ENCODE peak calls at places on chromosomes 1 and 21, in four cellular contexts. One of them, this sample, is unnamed.

GRCh38 chr1:210711825-210712224 is 383.1 kb downstream of the HHAT start:
- DNase-seq in K562: no peak
- DNase-seq in WTC11: peak
- DNase-seq in SK-N-SH: no peak
- DNase-seq in this sample: no peak

GRCh38 chr1:95118019-95118499 is 904 bp downstream of the TLCD4 start:
- DNase-seq in K562: no peak
- DNase-seq in WTC11: no peak
- DNase-seq in SK-N-SH: no peak
- DNase-seq in this sample: no peak

GRCh38 chr1:243375596-243375995 is 119.8 kb downstream of the SDCCAG8 start:
- DNase-seq in K562: no peak
- DNase-seq in WTC11: no peak
- DNase-seq in SK-N-SH: no peak
- DNase-seq in this sample: no peak

GRCh38 chr21:34202553-34203332 is 129.4 kb downstream of the MRPS6 start:
- DNase-seq in K562: no peak
- DNase-seq in WTC11: peak
- DNase-seq in SK-N-SH: peak
- DNase-seq in this sample: no peak

GRCh38 chr1:6513296-6513928 is 21.9 kb upstream of the PLEKHG5 start:
- DNase-seq in K562: no peak
- DNase-seq in WTC11: no peak
- DNase-seq in SK-N-SH: no peak
- DNase-seq in this sample: no peak

GRCh38 chr1:6580588-6581270 is 935 bp downstream of the ZBTB48 start:
- DNase-seq in K562: peak
- DNase-seq in WTC11: no peak
- DNase-seq in SK-N-SH: peak
- DNase-seq in this sample: no peak

GRCh38 chr1:110896090-110896489 is 23.1 kb downstream of the CD53 start:
- DNase-seq in K562: no peak
- DNase-seq in WTC11: no peak
- DNase-seq in SK-N-SH: no peak
- DNase-seq in this sample: no peak

GRCh38 chr1:79323240-79324025 is 316.9 kb upstream of the ADGRL4 start:
- DNase-seq in K562: no peak
- DNase-seq in WTC11: no peak
- DNase-seq in SK-N-SH: no peak
- DNase-seq in this sample: no peak

GRCh38 chr1:81781749-81782148 is 19.0 kb upstream of the ADGRL2 start:
- DNase-seq in K562: no peak
- DNase-seq in WTC11: no peak
- DNase-seq in SK-N-SH: no peak
- DNase-seq in this sample: no peak

DNA sequence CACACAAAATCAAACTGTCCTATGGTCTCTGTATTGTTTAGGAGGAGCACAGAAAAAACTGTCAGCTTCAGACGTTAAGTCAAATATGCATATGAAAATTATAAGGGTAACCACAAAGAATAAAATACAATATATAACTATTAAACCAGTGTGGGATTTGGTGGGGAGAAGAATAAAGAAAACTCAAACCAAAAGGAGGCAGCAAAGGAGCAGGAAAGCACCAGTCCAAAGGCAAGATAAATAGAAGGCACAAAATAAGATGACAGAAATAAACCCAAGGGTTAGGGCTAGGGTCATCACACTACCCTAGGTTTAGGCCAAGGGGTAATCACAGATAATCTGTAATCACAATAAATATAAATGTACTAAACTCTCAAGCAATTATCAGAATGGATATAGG is 32.8 kb downstream of the DLGAP3 start:
- DNase-seq in K562: no peak
- DNase-seq in WTC11: no peak
- DNase-seq in SK-N-SH: no peak
- DNase-seq in this sample: no peak
- TF ChIP-seq FOXJ3 in K562: no peak
- TF ChIP-seq FOXJ3 in WTC11: no peak
- TF ChIP-seq FOXJ3 in SK-N-SH: no peak
- TF ChIP-seq FOXJ3 in this sample: no peak

GRCh38 chr1:214377886-214378285 is 96.9 kb downstream of the SMYD2 start:
- DNase-seq in K562: no peak
- DNase-seq in WTC11: no peak
- DNase-seq in SK-N-SH: no peak
- DNase-seq in this sample: no peak
- TF ChIP-seq FOXJ3 in K562: no peak
- TF ChIP-seq FOXJ3 in WTC11: no peak
- TF ChIP-seq FOXJ3 in SK-N-SH: no peak
- TF ChIP-seq FOXJ3 in this sample: no peak

DNA sequence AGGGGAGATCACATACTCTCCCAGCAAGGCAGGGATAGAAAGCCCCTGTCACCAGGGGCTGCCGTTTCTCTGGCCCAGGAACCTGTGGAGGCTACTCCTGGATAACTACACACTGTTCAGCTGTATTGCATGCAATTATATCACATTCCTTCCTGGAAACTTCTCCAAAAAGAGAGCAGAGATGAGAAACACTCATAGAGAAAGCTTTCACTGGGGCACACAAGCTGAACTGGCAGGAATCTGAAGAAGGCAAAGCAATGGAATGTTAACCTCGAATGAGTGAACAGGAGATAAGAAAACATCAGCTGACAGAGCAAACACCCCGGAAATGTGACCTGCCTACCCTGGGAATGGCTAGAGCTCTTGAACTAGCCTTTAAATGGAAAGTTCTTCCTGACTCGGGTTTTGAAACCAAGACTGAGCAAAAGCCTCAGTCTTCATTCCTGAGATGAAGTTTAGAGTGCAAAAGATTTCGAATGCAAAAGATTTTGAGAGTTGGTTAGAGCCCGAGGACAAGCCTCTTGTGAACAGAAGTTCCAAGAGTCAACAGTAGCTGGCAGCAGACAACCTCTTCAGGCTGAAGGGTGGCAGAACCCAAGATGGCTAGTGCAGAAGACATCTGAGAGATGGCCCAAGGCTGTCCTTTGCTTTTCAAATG is 32.3 kb downstream of the CCN1 start:
- DNase-seq in K562: peak
- DNase-seq in WTC11: no peak
- DNase-seq in SK-N-SH: no peak
- DNase-seq in this sample: peak
- TF ChIP-seq FOXJ3 in K562: no peak
- TF ChIP-seq FOXJ3 in WTC11: no peak
- TF ChIP-seq FOXJ3 in SK-N-SH: no peak
- TF ChIP-seq FOXJ3 in this sample: no peak

GRCh38 chr1:245748246-245748645 is 593.5 kb downstream of the KIF26B start:
- DNase-seq in K562: no peak
- DNase-seq in WTC11: no peak
- DNase-seq in SK-N-SH: no peak
- DNase-seq in this sample: no peak

DNA sequence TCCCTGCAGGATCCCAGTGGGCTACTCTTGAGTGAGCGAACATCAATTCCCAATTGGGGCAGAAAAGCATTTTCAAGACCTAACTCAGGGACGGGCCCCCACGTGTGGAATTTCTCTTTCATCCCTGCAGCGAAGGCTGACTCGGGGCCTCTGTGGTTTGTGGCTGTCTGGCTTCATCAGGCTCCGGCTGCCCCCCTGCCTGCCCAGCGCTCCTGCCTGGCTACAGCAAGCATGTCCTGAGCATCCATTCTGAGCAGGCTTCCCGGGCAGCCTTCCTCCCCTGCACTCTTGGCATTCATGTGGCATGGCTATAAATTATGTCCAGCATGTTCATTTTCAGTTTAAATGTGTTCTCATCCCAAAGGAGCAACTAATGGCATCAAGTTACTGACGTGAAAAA is 588.1 kb downstream of the KIF26B start:
- DNase-seq in K562: no peak
- DNase-seq in WTC11: no peak
- DNase-seq in SK-N-SH: no peak
- DNase-seq in this sample: no peak
- TF ChIP-seq FOXJ3 in K562: no peak
- TF ChIP-seq FOXJ3 in WTC11: no peak
- TF ChIP-seq FOXJ3 in SK-N-SH: no peak
- TF ChIP-seq FOXJ3 in this sample: no peak

DNA sequence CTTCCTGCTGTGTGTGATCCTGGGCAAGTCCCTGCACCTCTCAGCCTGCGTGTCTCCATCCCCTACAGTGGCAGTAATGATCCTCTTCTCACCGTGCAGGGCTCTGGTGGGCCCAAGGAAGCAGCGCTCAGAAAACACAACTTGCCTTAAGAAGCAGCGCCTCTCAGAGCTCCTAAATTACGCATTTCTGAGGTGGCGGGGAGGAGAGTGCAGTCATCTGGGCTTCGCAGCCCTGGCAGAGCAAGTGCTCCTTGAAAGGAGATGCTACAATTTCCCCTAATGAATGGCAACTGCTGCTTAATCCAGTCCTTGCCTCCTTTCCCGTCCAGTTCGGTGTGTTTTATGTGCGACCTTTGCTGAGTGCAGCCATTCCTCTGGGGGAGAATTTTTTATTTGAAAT is 287.2 kb downstream of the PTPRU start:
- DNase-seq in K562: no peak
- DNase-seq in WTC11: peak
- DNase-seq in SK-N-SH: no peak
- DNase-seq in this sample: no peak
- TF ChIP-seq FOXJ3 in K562: no peak
- TF ChIP-seq FOXJ3 in WTC11: no peak
- TF ChIP-seq FOXJ3 in SK-N-SH: no peak
- TF ChIP-seq FOXJ3 in this sample: no peak

DNA sequence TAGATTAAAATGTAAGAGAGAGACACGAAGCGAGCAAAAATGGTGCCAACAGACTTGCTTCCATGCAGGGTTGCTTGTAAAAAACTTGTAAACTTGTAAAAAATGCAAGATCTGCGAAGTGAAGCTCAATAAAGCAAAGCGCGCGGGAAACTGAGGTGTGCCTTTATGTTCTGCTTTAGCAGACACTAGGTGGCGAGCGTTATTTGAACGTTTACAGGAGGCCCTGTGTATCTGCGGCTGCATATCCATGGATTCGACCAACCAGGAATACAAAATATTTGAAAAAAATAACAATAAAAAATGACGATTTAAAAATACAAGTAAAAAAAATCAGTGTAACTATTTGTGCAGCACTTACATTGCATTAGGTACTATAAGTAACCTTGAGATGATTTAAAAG is 1.5 kb downstream of the UBE2G2 start:
- DNase-seq in K562: peak
- DNase-seq in WTC11: no peak
- DNase-seq in SK-N-SH: peak
- DNase-seq in this sample: peak
- TF ChIP-seq FOXJ3 in K562: no peak
- TF ChIP-seq FOXJ3 in WTC11: no peak
- TF ChIP-seq FOXJ3 in SK-N-SH: no peak
- TF ChIP-seq FOXJ3 in this sample: no peak